ENCODE peak calls at places on chromosomes 6 and 20, in five cellular contexts. T is stimulated activated CD4-positive, alpha-beta T cell treated with anti-CD3 and anti-CD28 coated beads, TNF-alpha, amount 100 ng/mL, for 1 hour; R is SW 1271; Q is HAP-1; U is left lung. X is an unnamed sample.

GRCh38 chr20:49633643-49634042 is 65.7 kb upstream of the PTGIS start:
- DNase-seq in T (no peak), R (no peak), Q (no peak), U (no peak), X (no peak)

GRCh38 chr20:58236612-58237317 is 8.3 kb upstream of the ANKRD60 start:
- DNase-seq in T (peak), R (peak), Q (peak), U (peak), X (peak)

GRCh38 chr6:138406443-138406842 is 2.4 kb downstream of the HEBP2 start:
- DNase-seq in T (no peak), R (no peak), Q (no peak), U (no peak), X (no peak)

GRCh38 chr6:134774244-134774643 is 175.7 kb downstream of the ALDH8A1 start:
- DNase-seq in T (no peak), R (no peak), Q (peak), U (no peak), X (no peak)

GRCh38 chr20:33298391-33298790 is 15.4 kb downstream of the BPIFB1 start:
- DNase-seq in T (no peak), R (no peak), Q (no peak), U (no peak), X (no peak)

GRCh38 chr6:127550403-127550802 is 26.6 kb upstream of the C6orf58 start:
- DNase-seq in T (no peak), R (no peak), Q (no peak), U (no peak), X (no peak)

GRCh38 chr6:125170376-125170775 is 16.8 kb downstream of the TPD52L1 start:
- DNase-seq in T (no peak), R (no peak), Q (no peak), U (no peak), X (no peak)

GRCh38 chr6:36685198-36685919 is 6.8 kb downstream of the CDKN1A start:
- DNase-seq in T (no peak), R (no peak), Q (no peak), U (no peak), X (no peak)

GRCh38 chr6:44064089-44064947 is 62.9 kb downstream of the MRPL14 start:
- DNase-seq in T (no peak), R (no peak), Q (no peak), U (no peak), X (no peak)

GRCh38 chr6:84536914-84537638 is 227.3 kb downstream of the TBX18 start:
- DNase-seq in T (no peak), R (no peak), Q (no peak), U (no peak), X (no peak)

GRCh38 chr20:44720994-44721784 is 6.0 kb downstream of the CCN5 start:
- DNase-seq in T (no peak), R (no peak), Q (no peak), U (no peak), X (no peak)

GRCh38 chr6:168562576-168563151 is 121.7 kb downstream of the SMOC2 start:
- DNase-seq in T (no peak), R (no peak), Q (no peak), U (no peak), X (no peak)

GRCh38 chr20:37989601-37990001 is 43.7 kb downstream of the TTI1 start:
- DNase-seq in T (no peak), R (no peak), Q (no peak), U (no peak), X (no peak)

GRCh38 chr6:134247271-134247833 is 70.6 kb downstream of the SGK1 start:
- DNase-seq in T (peak), R (no peak), Q (no peak), U (no peak), X (no peak)

GRCh38 chr6:10099086-10099499 is 315.8 kb downstream of the TFAP2A start:
- DNase-seq in T (no peak), R (no peak), Q (no peak), U (peak), X (no peak)

GRCh38 chr20:64063389-64064144 is 569 bp downstream of the TCEA2 start:
- DNase-seq in T (no peak), R (no peak), Q (no peak), U (no peak), X (no peak)

GRCh38 chr20:21396045-21396893 is 1.1 kb downstream of the NKX2-4 start:
- DNase-seq in T (no peak), R (no peak), Q (no peak), U (peak), X (no peak)

GRCh38 chr6:117167520-117168271 is 97.7 kb upstream of the VGLL2 start:
- DNase-seq in T (no peak), R (peak), Q (no peak), U (no peak), X (no peak)

GRCh38 chr6:158086706-158087518 is 81.2 kb downstream of the SERAC1 start:
- DNase-seq in T (no peak), R (no peak), Q (no peak), U (no peak), X (no peak)

GRCh38 chr20:35981969-35982368 is 13.6 kb downstream of the CNBD2 start:
- DNase-seq in T (no peak), R (no peak), Q (no peak), U (no peak), X (no peak)

X was measured in NT2/D1.